ENCODE peak calls at places on chromosomes 1 and 21, in six cellular contexts. N is activated T-cell treated with anti-CD3 and anti-CD28 coated beads, Interleukin-2, amount 50 U/mL, for 4 hours; G is left colon; A is NCI-H1092 treated with DMSO at 0.1 percent for 48 hours; R is stimulated activated CD4-positive, alpha-beta T cell treated with anti-CD3 and anti-CD28 coated beads, Interleukin-1b, Interleukin-23, amount 100 ng/mL, for 24 hours; B is kidney glomerular epithelial cell. P is an unnamed sample.

GRCh38 chr1:52919051-52919719 is 2.4 kb downstream of the ECHDC2 start:
- DNase-seq in N (no peak), G (no peak), A (no peak), R (no peak), B (no peak), P (no peak)

GRCh38 chr1:44576456-44577150 is 97.7 kb downstream of the TMEM53 start:
- DNase-seq in N (no peak), G (no peak), A (peak), R (no peak), B (no peak), P (no peak)

GRCh38 chr1:173476197-173476663 is 905 bp upstream of the PRDX6 start:
- DNase-seq in N (no peak), G (no peak), A (no peak), R (no peak), B (no peak), P (no peak)

GRCh38 chr21:44482581-44483287 is 27.4 kb downstream of the LRRC3 start:
- DNase-seq in N (no peak), G (no peak), A (no peak), R (no peak), B (no peak), P (no peak)

GRCh38 chr1:182229907-182230522 is 161.6 kb downstream of the GLUL start:
- DNase-seq in N (no peak), G (no peak), A (peak), R (no peak), B (no peak), P (no peak)

GRCh38 chr1:228646717-228647522 is 88.4 kb upstream of the RHOU start:
- DNase-seq in N (peak), G (no peak), A (peak), R (no peak), B (peak), P (peak)

GRCh38 chr1:119475866-119476439 is 31.1 kb upstream of the HSD3B1 start:
- DNase-seq in N (no peak), G (peak), A (peak), R (no peak), B (peak), P (peak)

GRCh38 chr1:47687618-47687940 is 249.7 kb downstream of the FOXD2 start:
- DNase-seq in N (no peak), G (no peak), A (no peak), R (no peak), B (no peak), P (no peak)

GRCh38 chr1:36350659-36351171 is 27.3 kb upstream of the EVA1B start:
- DNase-seq in N (peak), G (no peak), A (no peak), R (no peak), B (peak), P (no peak)

GRCh38 chr21:45084121-45084520 is 9.7 kb downstream of the ADARB1 start:
- DNase-seq in N (no peak), G (no peak), A (no peak), R (no peak), B (no peak), P (no peak)

GRCh38 chr1:202129453-202130274 is 6.9 kb downstream of the GPR37L1 start:
- DNase-seq in N (no peak), G (no peak), A (peak), R (no peak), B (no peak), P (no peak)

GRCh38 chr1:84936116-84936810 is 43.3 kb upstream of the LPAR3 start:
- DNase-seq in N (peak), G (no peak), A (peak), R (no peak), B (peak), P (peak)

GRCh38 chr1:19124273-19124672 is 85.8 kb downstream of the UBR4 start:
- DNase-seq in N (no peak), G (no peak), A (no peak), R (no peak), B (no peak), P (no peak)

GRCh38 chr1:38009088-38009840 is 3.3 kb upstream of the UTP11 start:
- DNase-seq in N (no peak), G (no peak), A (no peak), R (no peak), B (no peak), P (no peak)

GRCh38 chr1:121586369-121587229 is 401.8 kb downstream of the SRGAP2C start:
- DNase-seq in N (no peak), G (peak), A (no peak), R (no peak), B (no peak), P (no peak)

P was measured in NCI-H526 treated with DMSO at 0.1 percent for 48 hours.